ENCODE peak calls at places on chromosomes 3 and 15, in ten cellular contexts. One of them, this sample, is unnamed.

GRCh38 chr3:112002458-112002971 is 3.8 kb downstream of the TAGLN3 start:
- DNase-seq in HT1080: peak; percentile 99
- DNase-seq in GM04503: no peak
- DNase-seq in hypothalamus: no peak
- DNase-seq in cardiac fibroblast: peak; percentile 59
- DNase-seq in lower leg skin: no peak
- DNase-seq in activated T-cell treated with anti-CD3 and anti-CD28 coated beads, Interleukin-2, amount 50 U/mL, for 72 hours: peak; percentile 60
- DNase-seq in activated CD8-positive, alpha-beta memory T cell treated with anti-CD3 and anti-CD28 coated beads for 48 hours: no peak
- DNase-seq in stimulated activated naive CD8-positive, alpha-beta T cell treated with anti-CD3 and anti-CD28 coated beads, Interleukin-15, amount 100 ng/mL, for 72 hours: peak; percentile 17
- DNase-seq in stimulated activated CD8-positive, alpha-beta memory T cell treated with anti-CD3 and anti-CD28 coated beads, Interleukin-2, amount 100 ng/mL, for 1 hour: no peak
- DNase-seq in this sample: no peak

GRCh38 chr3:195151866-195152526 is 119.0 kb downstream of the XXYLT1 start:
- DNase-seq in cardiac fibroblast: peak; percentile 97
- DNase-seq in stimulated activated naive CD8-positive, alpha-beta T cell treated with anti-CD3 and anti-CD28 coated beads, Interleukin-15, amount 100 ng/mL, for 72 hours: no peak
- DNase-seq in GM04503: peak; percentile 72
- DNase-seq in activated T-cell treated with anti-CD3 and anti-CD28 coated beads, Interleukin-2, amount 50 U/mL, for 72 hours: no peak
- DNase-seq in activated CD8-positive, alpha-beta memory T cell treated with anti-CD3 and anti-CD28 coated beads for 48 hours: no peak
- DNase-seq in HT1080: peak; percentile 95
- DNase-seq in stimulated activated CD8-positive, alpha-beta memory T cell treated with anti-CD3 and anti-CD28 coated beads, Interleukin-2, amount 100 ng/mL, for 1 hour: no peak
- DNase-seq in hypothalamus: no peak
- DNase-seq in lower leg skin: no peak
- DNase-seq in this sample: no peak

GRCh38 chr3:182807056-182807455 is 13.8 kb downstream of the ATP11B start:
- DNase-seq in stimulated activated naive CD8-positive, alpha-beta T cell treated with anti-CD3 and anti-CD28 coated beads, Interleukin-15, amount 100 ng/mL, for 72 hours: no peak
- DNase-seq in hypothalamus: no peak
- DNase-seq in cardiac fibroblast: no peak
- DNase-seq in lower leg skin: no peak
- DNase-seq in stimulated activated CD8-positive, alpha-beta memory T cell treated with anti-CD3 and anti-CD28 coated beads, Interleukin-2, amount 100 ng/mL, for 1 hour: no peak
- DNase-seq in HT1080: no peak
- DNase-seq in activated CD8-positive, alpha-beta memory T cell treated with anti-CD3 and anti-CD28 coated beads for 48 hours: no peak
- DNase-seq in activated T-cell treated with anti-CD3 and anti-CD28 coated beads, Interleukin-2, amount 50 U/mL, for 72 hours: no peak
- DNase-seq in GM04503: no peak
- DNase-seq in this sample: no peak

GRCh38 chr3:115550285-115550741 is 73.0 kb upstream of the GAP43 start:
- DNase-seq in hypothalamus: no peak
- DNase-seq in GM04503: peak; percentile 14
- DNase-seq in stimulated activated CD8-positive, alpha-beta memory T cell treated with anti-CD3 and anti-CD28 coated beads, Interleukin-2, amount 100 ng/mL, for 1 hour: no peak
- DNase-seq in stimulated activated naive CD8-positive, alpha-beta T cell treated with anti-CD3 and anti-CD28 coated beads, Interleukin-15, amount 100 ng/mL, for 72 hours: no peak
- DNase-seq in cardiac fibroblast: no peak
- DNase-seq in lower leg skin: no peak
- DNase-seq in activated CD8-positive, alpha-beta memory T cell treated with anti-CD3 and anti-CD28 coated beads for 48 hours: no peak
- DNase-seq in HT1080: no peak
- DNase-seq in activated T-cell treated with anti-CD3 and anti-CD28 coated beads, Interleukin-2, amount 50 U/mL, for 72 hours: no peak
- DNase-seq in this sample: no peak

GRCh38 chr3:24220859-24221657 is 273.6 kb downstream of the THRB start:
- DNase-seq in activated CD8-positive, alpha-beta memory T cell treated with anti-CD3 and anti-CD28 coated beads for 48 hours: no peak
- DNase-seq in hypothalamus: no peak
- DNase-seq in HT1080: peak; percentile 94
- DNase-seq in cardiac fibroblast: peak; percentile 95
- DNase-seq in stimulated activated naive CD8-positive, alpha-beta T cell treated with anti-CD3 and anti-CD28 coated beads, Interleukin-15, amount 100 ng/mL, for 72 hours: no peak
- DNase-seq in stimulated activated CD8-positive, alpha-beta memory T cell treated with anti-CD3 and anti-CD28 coated beads, Interleukin-2, amount 100 ng/mL, for 1 hour: no peak
- DNase-seq in GM04503: peak; percentile 95
- DNase-seq in activated T-cell treated with anti-CD3 and anti-CD28 coated beads, Interleukin-2, amount 50 U/mL, for 72 hours: no peak
- DNase-seq in lower leg skin: no peak
- DNase-seq in this sample: peak; percentile 16

GRCh38 chr3:172280406-172281051 is 167.7 kb downstream of the GHSR start:
- DNase-seq in HT1080: peak; percentile 52
- DNase-seq in GM04503: no peak
- DNase-seq in lower leg skin: no peak
- DNase-seq in cardiac fibroblast: peak; percentile 85
- DNase-seq in stimulated activated naive CD8-positive, alpha-beta T cell treated with anti-CD3 and anti-CD28 coated beads, Interleukin-15, amount 100 ng/mL, for 72 hours: no peak
- DNase-seq in activated T-cell treated with anti-CD3 and anti-CD28 coated beads, Interleukin-2, amount 50 U/mL, for 72 hours: no peak
- DNase-seq in hypothalamus: no peak
- DNase-seq in activated CD8-positive, alpha-beta memory T cell treated with anti-CD3 and anti-CD28 coated beads for 48 hours: no peak
- DNase-seq in stimulated activated CD8-positive, alpha-beta memory T cell treated with anti-CD3 and anti-CD28 coated beads, Interleukin-2, amount 100 ng/mL, for 1 hour: no peak
- DNase-seq in this sample: no peak

GRCh38 chr3:58009026-58009748 is 965 bp downstream of the FLNB start:
- DNase-seq in cardiac fibroblast: no peak
- DNase-seq in stimulated activated naive CD8-positive, alpha-beta T cell treated with anti-CD3 and anti-CD28 coated beads, Interleukin-15, amount 100 ng/mL, for 72 hours: peak; percentile 55
- DNase-seq in hypothalamus: no peak
- DNase-seq in stimulated activated CD8-positive, alpha-beta memory T cell treated with anti-CD3 and anti-CD28 coated beads, Interleukin-2, amount 100 ng/mL, for 1 hour: peak; percentile 4
- DNase-seq in GM04503: no peak
- DNase-seq in activated CD8-positive, alpha-beta memory T cell treated with anti-CD3 and anti-CD28 coated beads for 48 hours: peak; percentile 20
- DNase-seq in activated T-cell treated with anti-CD3 and anti-CD28 coated beads, Interleukin-2, amount 50 U/mL, for 72 hours: peak; percentile 69
- DNase-seq in lower leg skin: no peak
- DNase-seq in HT1080: no peak
- DNase-seq in this sample: peak; percentile 37

GRCh38 chr3:147921044-147921443 is 511.9 kb downstream of the ZIC1 start:
- DNase-seq in GM04503: peak; percentile 77
- DNase-seq in lower leg skin: no peak
- DNase-seq in activated CD8-positive, alpha-beta memory T cell treated with anti-CD3 and anti-CD28 coated beads for 48 hours: no peak
- DNase-seq in activated T-cell treated with anti-CD3 and anti-CD28 coated beads, Interleukin-2, amount 50 U/mL, for 72 hours: no peak
- DNase-seq in hypothalamus: no peak
- DNase-seq in HT1080: no peak
- DNase-seq in stimulated activated CD8-positive, alpha-beta memory T cell treated with anti-CD3 and anti-CD28 coated beads, Interleukin-2, amount 100 ng/mL, for 1 hour: no peak
- DNase-seq in stimulated activated naive CD8-positive, alpha-beta T cell treated with anti-CD3 and anti-CD28 coated beads, Interleukin-15, amount 100 ng/mL, for 72 hours: no peak
- DNase-seq in cardiac fibroblast: no peak
- DNase-seq in this sample: no peak

GRCh38 chr3:119322523-119323400 is 28.6 kb downstream of the ARHGAP31 start:
- DNase-seq in hypothalamus: peak; percentile 51
- DNase-seq in lower leg skin: peak; percentile 81
- DNase-seq in stimulated activated CD8-positive, alpha-beta memory T cell treated with anti-CD3 and anti-CD28 coated beads, Interleukin-2, amount 100 ng/mL, for 1 hour: peak; percentile 88
- DNase-seq in activated T-cell treated with anti-CD3 and anti-CD28 coated beads, Interleukin-2, amount 50 U/mL, for 72 hours: peak; percentile 96
- DNase-seq in GM04503: no peak
- DNase-seq in stimulated activated naive CD8-positive, alpha-beta T cell treated with anti-CD3 and anti-CD28 coated beads, Interleukin-15, amount 100 ng/mL, for 72 hours: peak; percentile 92
- DNase-seq in activated CD8-positive, alpha-beta memory T cell treated with anti-CD3 and anti-CD28 coated beads for 48 hours: peak; percentile 82
- DNase-seq in cardiac fibroblast: peak; percentile 79
- DNase-seq in HT1080: peak; percentile 93
- DNase-seq in this sample: peak; percentile 80

GRCh38 chr3:124119056-124119721 is 127.3 kb upstream of the ROPN1 start:
- DNase-seq in HT1080: peak; percentile 77
- DNase-seq in lower leg skin: no peak
- DNase-seq in cardiac fibroblast: peak; percentile 74
- DNase-seq in stimulated activated CD8-positive, alpha-beta memory T cell treated with anti-CD3 and anti-CD28 coated beads, Interleukin-2, amount 100 ng/mL, for 1 hour: no peak
- DNase-seq in hypothalamus: no peak
- DNase-seq in GM04503: peak; percentile 71
- DNase-seq in activated CD8-positive, alpha-beta memory T cell treated with anti-CD3 and anti-CD28 coated beads for 48 hours: no peak
- DNase-seq in stimulated activated naive CD8-positive, alpha-beta T cell treated with anti-CD3 and anti-CD28 coated beads, Interleukin-15, amount 100 ng/mL, for 72 hours: no peak
- DNase-seq in activated T-cell treated with anti-CD3 and anti-CD28 coated beads, Interleukin-2, amount 50 U/mL, for 72 hours: no peak
- DNase-seq in this sample: no peak

GRCh38 chr3:12508316-12508715 is 24.0 kb downstream of the TSEN2 start:
- DNase-seq in activated T-cell treated with anti-CD3 and anti-CD28 coated beads, Interleukin-2, amount 50 U/mL, for 72 hours: no peak
- DNase-seq in activated CD8-positive, alpha-beta memory T cell treated with anti-CD3 and anti-CD28 coated beads for 48 hours: no peak
- DNase-seq in cardiac fibroblast: peak; percentile 100
- DNase-seq in stimulated activated CD8-positive, alpha-beta memory T cell treated with anti-CD3 and anti-CD28 coated beads, Interleukin-2, amount 100 ng/mL, for 1 hour: no peak
- DNase-seq in hypothalamus: no peak
- DNase-seq in HT1080: peak; percentile 95
- DNase-seq in stimulated activated naive CD8-positive, alpha-beta T cell treated with anti-CD3 and anti-CD28 coated beads, Interleukin-15, amount 100 ng/mL, for 72 hours: no peak
- DNase-seq in lower leg skin: peak; percentile 30
- DNase-seq in GM04503: peak; percentile 96
- DNase-seq in this sample: no peak

GRCh38 chr15:55710286-55710685 is 32.7 kb downstream of the PRTG start:
- DNase-seq in activated CD8-positive, alpha-beta memory T cell treated with anti-CD3 and anti-CD28 coated beads for 48 hours: no peak
- DNase-seq in GM04503: peak; percentile 10
- DNase-seq in stimulated activated naive CD8-positive, alpha-beta T cell treated with anti-CD3 and anti-CD28 coated beads, Interleukin-15, amount 100 ng/mL, for 72 hours: no peak
- DNase-seq in activated T-cell treated with anti-CD3 and anti-CD28 coated beads, Interleukin-2, amount 50 U/mL, for 72 hours: no peak
- DNase-seq in stimulated activated CD8-positive, alpha-beta memory T cell treated with anti-CD3 and anti-CD28 coated beads, Interleukin-2, amount 100 ng/mL, for 1 hour: no peak
- DNase-seq in hypothalamus: no peak
- DNase-seq in lower leg skin: no peak
- DNase-seq in HT1080: no peak
- DNase-seq in cardiac fibroblast: peak; percentile 20
- DNase-seq in this sample: no peak

GRCh38 chr15:66700412-66700801 is 1.6 kb upstream of the SMAD6 start:
- DNase-seq in activated CD8-positive, alpha-beta memory T cell treated with anti-CD3 and anti-CD28 coated beads for 48 hours: no peak
- DNase-seq in stimulated activated CD8-positive, alpha-beta memory T cell treated with anti-CD3 and anti-CD28 coated beads, Interleukin-2, amount 100 ng/mL, for 1 hour: no peak
- DNase-seq in lower leg skin: no peak
- DNase-seq in activated T-cell treated with anti-CD3 and anti-CD28 coated beads, Interleukin-2, amount 50 U/mL, for 72 hours: no peak
- DNase-seq in hypothalamus: no peak
- DNase-seq in HT1080: no peak
- DNase-seq in cardiac fibroblast: no peak
- DNase-seq in GM04503: no peak
- DNase-seq in stimulated activated naive CD8-positive, alpha-beta T cell treated with anti-CD3 and anti-CD28 coated beads, Interleukin-15, amount 100 ng/mL, for 72 hours: no peak
- DNase-seq in this sample: no peak

GRCh38 chr15:42890161-42890913 is 30.2 kb downstream of the TTBK2 start:
- DNase-seq in activated CD8-positive, alpha-beta memory T cell treated with anti-CD3 and anti-CD28 coated beads for 48 hours: no peak
- DNase-seq in GM04503: peak; percentile 69
- DNase-seq in stimulated activated naive CD8-positive, alpha-beta T cell treated with anti-CD3 and anti-CD28 coated beads, Interleukin-15, amount 100 ng/mL, for 72 hours: no peak
- DNase-seq in lower leg skin: no peak
- DNase-seq in cardiac fibroblast: peak; percentile 91
- DNase-seq in stimulated activated CD8-positive, alpha-beta memory T cell treated with anti-CD3 and anti-CD28 coated beads, Interleukin-2, amount 100 ng/mL, for 1 hour: no peak
- DNase-seq in HT1080: peak; percentile 82
- DNase-seq in activated T-cell treated with anti-CD3 and anti-CD28 coated beads, Interleukin-2, amount 50 U/mL, for 72 hours: no peak
- DNase-seq in hypothalamus: no peak
- DNase-seq in this sample: peak; percentile 37

GRCh38 chr15:44082558-44083151 is 112.4 kb downstream of the FRMD5 start:
- DNase-seq in stimulated activated naive CD8-positive, alpha-beta T cell treated with anti-CD3 and anti-CD28 coated beads, Interleukin-15, amount 100 ng/mL, for 72 hours: no peak
- DNase-seq in lower leg skin: no peak
- DNase-seq in GM04503: no peak
- DNase-seq in stimulated activated CD8-positive, alpha-beta memory T cell treated with anti-CD3 and anti-CD28 coated beads, Interleukin-2, amount 100 ng/mL, for 1 hour: no peak
- DNase-seq in activated T-cell treated with anti-CD3 and anti-CD28 coated beads, Interleukin-2, amount 50 U/mL, for 72 hours: no peak
- DNase-seq in hypothalamus: no peak
- DNase-seq in HT1080: no peak
- DNase-seq in activated CD8-positive, alpha-beta memory T cell treated with anti-CD3 and anti-CD28 coated beads for 48 hours: no peak
- DNase-seq in cardiac fibroblast: peak; percentile 75
- DNase-seq in this sample: no peak

This sample was measured in iPS-NIHi11.